ENCODE peak calls at places on chromosomes 11 and 22, in nine cellular contexts. R, I, A, K, D, J, G, E and Q are unnamed samples. For H3K4me1, the result is how much of the 10 kb centered on the place peaks cover.

GRCh38 chr11:76783901-76784813 is 1.0 kb downstream of the TSKU start:
- DNase-seq in D (peak), E (peak), R (peak), K (peak), J (peak), I (no peak), G (peak), A (peak), Q (no peak)

GRCh38 chr22:23000657-23001439 is 69.5 kb upstream of the GNAZ start:
- DNase-seq in E (no peak), R (no peak), D (no peak), A (no peak), I (no peak), G (no peak), K (no peak), J (no peak), Q (no peak)

GRCh38 chr11:78651923-78652602 is 77.4 kb upstream of the NARS2 start:
- DNase-seq in E (no peak), R (no peak), I (no peak), D (no peak), A (no peak), K (no peak), G (no peak), J (no peak), Q (no peak)

GRCh38 chr11:92880391-92880790 is 89.1 kb upstream of the MTNR1B start:
- DNase-seq in K (no peak), J (no peak), D (no peak), R (no peak), G (no peak), A (no peak), E (no peak), I (no peak), Q (peak)

GRCh38 chr11:44989831-44990566 is 39.3 kb upstream of the TP53I11 start:
- DNase-seq in R (no peak), J (no peak), D (no peak), K (no peak), G (peak), I (no peak), E (peak), A (no peak), Q (peak)

GRCh38 chr11:111602865-111603632 is 800 bp downstream of the SIK2 start:
- DNase-seq in R (peak), K (peak), G (no peak), E (peak), D (peak), A (no peak), J (peak), I (no peak), Q (no peak)

GRCh38 chr22:32701021-32701420 is 100.5 kb upstream of the TIMP3 start:
- DNase-seq in K (no peak), I (no peak), R (no peak), D (no peak), G (no peak), A (no peak), J (no peak), E (no peak), Q (no peak)

GRCh38 chr11:66768088-66768521 is 39.1 kb upstream of the SPTBN2 start:
- DNase-seq in D (no peak), R (no peak), E (no peak), K (no peak), A (no peak), I (no peak), J (no peak), G (no peak), Q (peak)

GRCh38 chr22:25564320-25564978 is at the start of gene GRK3:
- DNase-seq in I (no peak), E (peak), J (peak), D (no peak), G (peak), R (peak), A (peak), K (peak), Q (peak)

GRCh38 chr22:26585104-26585790 is 4.7 kb downstream of the TPST2 start:
- DNase-seq in R (no peak), I (no peak), A (peak), K (no peak), G (peak), J (no peak), D (peak), E (no peak), Q (peak)

GRCh38 chr11:32960553-32961164 is 55.0 kb upstream of the DEPDC7 start:
- DNase-seq in J (no peak), D (peak), E (no peak), I (peak), A (no peak), K (peak), G (no peak), R (no peak), Q (peak)

GRCh38 chr22:32423664-32424063 is 11.6 kb upstream of the RTCB start:
- DNase-seq in E (no peak), G (no peak), J (no peak), R (no peak), D (no peak), K (no peak), I (no peak), A (no peak), Q (no peak)

GRCh38 chr11:115739878-115740277 is 235.7 kb upstream of the CADM1 start:
- DNase-seq in R (no peak), E (no peak), A (no peak), G (no peak), D (no peak), J (no peak), I (no peak), K (no peak), Q (no peak)

GRCh38 chr11:113286509-113287497 is 27.6 kb upstream of the TTC12 start:
- DNase-seq in K (no peak), A (no peak), G (no peak), E (no peak), R (no peak), D (no peak), I (no peak), J (no peak), Q (no peak)

GRCh38 chr22:42022162-42022847 is 23.7 kb downstream of the WBP2NL start:
- DNase-seq in J (no peak), A (peak), I (peak), G (no peak), D (peak), E (no peak), R (peak), K (no peak), Q (no peak)

GRCh38 chr22:36874731-36875130 is 13.9 kb downstream of the NCF4 start:
- DNase-seq in G (no peak), R (no peak), E (no peak), I (no peak), J (no peak), A (no peak), D (no peak), K (no peak), Q (no peak)

GRCh38 chr11:74321487-74322188 is 10.2 kb upstream of the P4HA3 start:
- DNase-seq in R (no peak), G (no peak), D (peak), A (no peak), J (no peak), I (no peak), K (peak), E (no peak), Q (no peak)

GRCh38 chr11:32137263-32137662 is 46.4 kb downstream of the RCN1 start:
- DNase-seq in A (no peak), D (peak), I (no peak), J (no peak), G (no peak), K (no peak), E (no peak), R (no peak), Q (peak)

GRCh38 chr11:35347921-35348331 is 71.4 kb downstream of the SLC1A2 start:
- DNase-seq in J (no peak), D (no peak), G (peak), A (no peak), R (no peak), E (no peak), K (no peak), I (no peak), Q (peak)

DNA sequence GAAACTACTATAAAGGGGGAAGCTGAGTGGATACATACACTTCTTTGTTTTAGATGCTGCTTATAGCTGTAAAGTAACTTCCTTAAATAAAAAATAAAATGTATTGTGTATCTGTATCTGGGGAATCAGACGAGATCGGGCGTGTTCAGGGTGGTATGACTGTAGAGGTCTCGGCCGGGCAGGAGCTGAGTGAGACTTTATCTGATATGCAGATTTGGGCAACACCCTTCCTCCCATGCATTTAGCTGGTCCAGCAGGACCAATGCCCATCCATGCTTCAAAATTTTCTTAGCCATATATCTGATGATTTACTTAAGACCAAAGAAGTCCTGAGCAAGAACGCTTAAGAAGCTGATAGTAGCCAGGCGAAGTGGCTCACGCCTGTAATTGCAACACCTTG is 44.9 kb upstream of the ZBED5 start:
- DNase-seq in R (no peak), A (no peak), D (no peak), G (no peak), K (no peak), J (no peak), E (no peak), I (no peak), Q (no peak)
- H3K27ac ChIP-seq in R (peak), A (peak), D (no peak), G (no peak), K (no peak), J (peak), E (peak), I (no peak), Q (peak)

DNA sequence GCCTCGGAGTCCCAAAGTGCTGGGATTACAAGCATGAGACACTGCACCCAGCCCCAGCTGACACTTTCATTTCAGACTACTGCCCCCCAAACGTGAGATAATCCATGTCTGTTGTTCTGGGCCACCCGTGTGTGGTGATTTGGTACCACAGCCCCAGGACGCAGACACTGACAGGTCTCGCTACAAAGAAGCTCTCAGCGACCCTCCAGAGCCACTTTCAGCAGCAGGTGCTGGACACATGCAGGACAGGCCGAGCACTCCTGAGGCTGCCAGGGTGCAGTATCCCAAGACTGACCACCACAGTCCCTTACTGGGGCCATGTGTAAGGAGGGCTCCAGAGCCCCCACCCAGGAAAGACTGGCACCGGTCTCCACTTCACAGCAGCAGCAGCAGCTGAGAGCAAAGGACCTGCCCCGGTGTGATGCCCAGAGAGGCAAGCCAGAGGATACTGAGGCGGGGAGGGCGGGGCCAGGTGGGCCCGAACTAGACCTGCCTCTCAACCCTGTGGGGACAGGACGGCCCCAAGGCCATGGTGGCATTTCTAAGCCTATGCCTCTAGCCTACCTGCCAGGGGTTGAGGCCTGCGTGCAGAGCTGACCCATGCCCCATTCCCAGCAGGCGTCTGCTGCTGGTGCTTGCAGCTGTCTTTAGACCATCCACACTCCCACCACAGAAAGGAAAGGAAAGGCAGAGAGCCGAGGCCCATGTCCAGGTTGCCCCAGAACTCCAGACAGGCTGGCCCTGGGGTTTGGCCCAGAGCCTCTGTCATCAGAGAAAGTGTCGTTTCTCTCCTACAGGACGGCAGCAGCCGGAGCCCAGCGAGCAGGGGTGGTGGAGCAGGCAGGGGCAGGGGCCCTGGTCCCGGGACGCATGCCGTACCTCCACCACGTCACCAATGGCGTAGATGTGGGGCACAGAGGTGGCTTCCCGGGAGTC is 28.0 kb upstream of the GNB1L start:
- DNase-seq in E (no peak), J (no peak), D (no peak), A (no peak), G (peak), R (no peak), K (no peak), I (no peak), Q (no peak)
- H3K4me1 ChIP-seq in E (under half), J (under half), D (under half), A (under half), G (under half), R (under half), K (under half), I (under half), Q (under half)

DNA sequence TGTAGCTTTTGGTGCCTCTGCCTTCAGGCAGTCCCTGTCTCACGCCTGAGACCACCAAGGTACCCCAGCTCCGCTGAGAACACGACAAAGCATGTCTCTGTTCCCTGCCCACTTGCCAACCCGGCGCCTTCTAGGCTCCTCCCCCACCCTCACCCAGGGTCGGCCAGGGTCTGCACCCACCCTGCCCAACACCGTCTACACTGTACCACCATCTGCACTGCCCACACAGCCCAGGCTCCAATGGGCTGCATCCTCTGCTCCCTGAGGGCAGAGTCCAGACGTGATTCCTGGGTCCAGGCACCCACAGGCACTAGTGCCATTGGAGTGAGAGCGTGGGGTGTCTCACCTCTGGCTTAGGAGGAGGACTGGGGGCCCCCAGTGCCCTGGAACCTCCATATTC is 22.8 kb upstream of the ACR start:
- DNase-seq in R (no peak), I (no peak), A (no peak), K (no peak), E (no peak), D (no peak), J (no peak), G (no peak), Q (no peak)
- H3K27ac ChIP-seq in R (no peak), I (no peak), A (no peak), K (no peak), E (no peak), D (no peak), J (no peak), G (no peak), Q (no peak)

GRCh38 chr22:39233736-39234120 is 11.1 kb downstream of the PDGFB start:
- DNase-seq in D (no peak), A (no peak), I (no peak), G (no peak), J (no peak), R (no peak), E (no peak), K (peak), Q (no peak)
- H3K4me1 ChIP-seq in D (under half), A (under half), I (under half), G (under half), J (under half), R (under half), E (under half), K (under half), Q (under half)